ENCODE peak calls at places on chromosomes 2 and 18, in five cellular contexts. C is NCI-H774; G is stimulated activated CD4-positive, alpha-beta T cell treated with anti-CD3 and anti-CD28 coated beads, Interleukin-1b, Interleukin-23, amount 100 ng/mL, for 24 hours; W is HCEC 1CT; L is stimulated activated CD8-positive, alpha-beta memory T cell treated with anti-CD3 and anti-CD28 coated beads, Interleukin-7, amount 100 ng/mL, for 4 hours. F is an unnamed sample.

GRCh38 chr2:45494275-45494977 is 116.6 kb downstream of the SRBD1 start:
- DNase-seq in C (peak), G (no peak), W (peak), L (no peak), F (peak)

GRCh38 chr2:38524580-38524979 is 78.1 kb downstream of the HNRNPLL start:
- DNase-seq in C (no peak), G (no peak), W (no peak), L (no peak), F (no peak)

GRCh38 chr2:207142461-207142860 is 23.3 kb downstream of the KLF7 start:
- DNase-seq in C (no peak), G (no peak), W (no peak), L (no peak), F (no peak)

GRCh38 chr2:165621086-165621560 is 151.6 kb downstream of the CSRNP3 start:
- DNase-seq in C (peak), G (no peak), W (no peak), L (no peak), F (no peak)

GRCh38 chr2:64222351-64222750 is 78.1 kb upstream of the PELI1 start:
- DNase-seq in C (no peak), G (no peak), W (no peak), L (no peak), F (no peak)

GRCh38 chr2:44267269-44268258 is 7.7 kb upstream of the SLC3A1 start:
- DNase-seq in C (no peak), G (no peak), W (no peak), L (no peak), F (no peak)

GRCh38 chr2:17616405-17616804 is 75.9 kb downstream of the VSNL1 start:
- DNase-seq in C (no peak), G (no peak), W (no peak), L (no peak), F (no peak)

GRCh38 chr18:56421641-56422040 is 216.8 kb downstream of the TXNL1 start:
- DNase-seq in C (no peak), G (no peak), W (no peak), L (no peak), F (no peak)

GRCh38 chr18:5943514-5943913 is 48.2 kb upstream of the TMEM200C start:
- DNase-seq in C (no peak), G (no peak), W (no peak), L (no peak), F (peak)

GRCh38 chr2:216989335-216990129 is 129.7 kb upstream of the TNP1 start:
- DNase-seq in C (no peak), G (no peak), W (peak), L (no peak), F (no peak)

GRCh38 chr18:50286391-50287027 is 983 bp downstream of the CXXC1 start:
- DNase-seq in C (peak), G (no peak), W (peak), L (no peak), F (no peak)

GRCh38 chr18:36583155-36583745 is 245.6 kb downstream of the TPGS2 start:
- DNase-seq in C (no peak), G (no peak), W (no peak), L (no peak), F (no peak)

GRCh38 chr18:54181856-54182612 is 42.4 kb downstream of the MBD2 start:
- DNase-seq in C (no peak), G (no peak), W (peak), L (no peak), F (no peak)

GRCh38 chr2:202135111-202135874 is 62.2 kb downstream of the KIAA2012 start:
- DNase-seq in C (no peak), G (no peak), W (peak), L (no peak), F (no peak)

GRCh38 chr18:74734013-74734444 is 136.4 kb downstream of the ZNF407 start:
- DNase-seq in C (no peak), G (no peak), W (no peak), L (no peak), F (no peak)

GRCh38 chr2:20291846-20292408 is 58.7 kb downstream of the PUM2 start:
- DNase-seq in C (no peak), G (no peak), W (no peak), L (no peak), F (no peak)

GRCh38 chr2:127422631-127423475 is 4.6 kb downstream of the PROC start:
- DNase-seq in C (peak), G (no peak), W (no peak), L (no peak), F (peak)

GRCh38 chr18:70322928-70323327 is 34.1 kb downstream of the SOCS6 start:
- DNase-seq in C (no peak), G (no peak), W (peak), L (no peak), F (no peak)

GRCh38 chr2:160570386-160570785 is 76.8 kb upstream of the RBMS1 start:
- DNase-seq in C (no peak), G (no peak), W (no peak), L (no peak), F (no peak)

GRCh38 chr18:55513199-55513598 is 74.8 kb downstream of the TCF4 start:
- DNase-seq in C (no peak), G (no peak), W (peak), L (no peak), F (no peak)

GRCh38 chr2:34291076-34291475 is 692.0 kb upstream of the FAM98A start:
- DNase-seq in C (no peak), G (no peak), W (no peak), L (no peak), F (no peak)

GRCh38 chr2:102355526-102356380 is at the start of gene IL18R1:
- DNase-seq in C (peak), G (peak), W (peak), L (peak), F (peak)

GRCh38 chr2:11827547-11827946 is 81.1 kb downstream of the LPIN1 start:
- DNase-seq in C (no peak), G (no peak), W (no peak), L (no peak), F (no peak)

GRCh38 chr2:46887028-46887885 is 28.3 kb downstream of the MCFD2 start:
- DNase-seq in C (no peak), G (no peak), W (no peak), L (no peak), F (no peak)

GRCh38 chr2:119282966-119283511 is 59.4 kb downstream of the STEAP3 start:
- DNase-seq in C (no peak), G (no peak), W (no peak), L (no peak), F (no peak)

GRCh38 chr2:182559623-182560022 is 132.8 kb upstream of the PDE1A start:
- DNase-seq in C (no peak), G (no peak), W (peak), L (no peak), F (no peak)

GRCh38 chr2:148568597-148568996 is 76.0 kb upstream of the EPC2 start:
- DNase-seq in C (no peak), G (no peak), W (no peak), L (no peak), F (no peak)

GRCh38 chr2:239348563-239349447 is 52.0 kb downstream of the HDAC4 start:
- DNase-seq in C (no peak), G (no peak), W (no peak), L (no peak), F (no peak)

GRCh38 chr18:45440246-45440645 is 175.0 kb upstream of the SLC14A2 start:
- DNase-seq in C (no peak), G (no peak), W (no peak), L (no peak), F (no peak)

GRCh38 chr2:192070099-192070498 is 124.6 kb downstream of the TMEFF2 start:
- DNase-seq in C (no peak), G (no peak), W (peak), L (no peak), F (no peak)

GRCh38 chr2:207265363-207265762 is 99.6 kb upstream of the KLF7 start:
- DNase-seq in C (no peak), G (no peak), W (no peak), L (no peak), F (no peak)

GRCh38 chr18:58024139-58024538 is 19.9 kb upstream of the NEDD4L start:
- DNase-seq in C (no peak), G (no peak), W (no peak), L (no peak), F (no peak)

GRCh38 chr2:27496357-27497287 is at the start of gene GCKR:
- DNase-seq in C (no peak), G (no peak), W (peak), L (no peak), F (no peak)

GRCh38 chr2:230164139-230164538 is 55.6 kb downstream of the SP110 start:
- DNase-seq in C (no peak), G (no peak), W (no peak), L (no peak), F (no peak)